ENCODE peak calls at places on chromosome 19, in five cellular contexts. S, Y, V, C and D are unnamed samples.
A peak's percentile ranks its signal among the peaks of the same experiment; 100 is the strongest.

GRCh38 chr19:39540333-39540673 is 342 bp upstream of the EID2 start:
- DNase-seq in S (no peak), Y (no peak), V (no peak), C (no peak), D (no peak)

GRCh38 chr19:18364826-18365528 is 21.0 kb upstream of the GDF15 start:
- DNase-seq in S (peak; percentile 15), Y (no peak), V (peak; percentile 85), C (peak; percentile 99), D (no peak)

GRCh38 chr19:46574533-46574932 is 26.6 kb upstream of the CALM3 start:
- DNase-seq in S (peak; percentile 68), Y (no peak), V (no peak), C (no peak), D (no peak)

GRCh38 chr19:30856376-30856775 is 484.2 kb downstream of the ZNF536 start:
- DNase-seq in S (no peak), Y (no peak), V (no peak), C (no peak), D (no peak)

GRCh38 chr19:10416380-10417257 is 3.7 kb upstream of the PDE4A start:
- DNase-seq in S (peak; percentile 97), Y (peak; percentile 92), V (peak; percentile 97), C (peak; percentile 50), D (peak; percentile 89)

GRCh38 chr19:17620696-17621095 is 65.2 kb downstream of the COLGALT1 start:
- DNase-seq in S (no peak), Y (no peak), V (no peak), C (no peak), D (no peak)

GRCh38 chr19:1171755-1172352 is 2.2 kb downstream of the SBNO2 start:
- DNase-seq in S (no peak), Y (no peak), V (peak; percentile 43), C (no peak), D (no peak)

GRCh38 chr19:6773323-6773931 is 919 bp downstream of the VAV1 start:
- DNase-seq in S (peak; percentile 89), Y (peak; percentile 74), V (no peak), C (no peak), D (peak; percentile 69)

GRCh38 chr19:1959928-1960589 is 19.1 kb downstream of the CSNK1G2 start:
- DNase-seq in S (no peak), Y (no peak), V (no peak), C (no peak), D (no peak)

GRCh38 chr19:3161453-3161852 is 17.1 kb upstream of the S1PR4 start:
- DNase-seq in S (no peak), Y (no peak), V (no peak), C (no peak), D (no peak)

GRCh38 chr19:34229721-34230120 is 24.6 kb upstream of the GARRE1 start:
- DNase-seq in S (no peak), Y (no peak), V (no peak), C (no peak), D (no peak)

GRCh38 chr19:6186435-6186834 is 51.0 kb downstream of the ACSBG2 start:
- DNase-seq in S (no peak), Y (no peak), V (no peak), C (no peak), D (no peak)

GRCh38 chr19:35213678-35214632 is 14.6 kb downstream of the FAM187B start:
- DNase-seq in S (peak; percentile 93), Y (no peak), V (peak; percentile 30), C (no peak), D (peak; percentile 27)

GRCh38 chr19:576768-577438 is 4.5 kb downstream of the BSG start:
- DNase-seq in S (no peak), Y (peak; percentile 50), V (no peak), C (no peak), D (no peak)

GRCh38 chr19:24140099-24140498 is 53.1 kb downstream of the ZNF254 start:
- DNase-seq in S (no peak), Y (no peak), V (no peak), C (peak; percentile 28), D (no peak)

GRCh38 chr19:45499196-45500180 is 1.2 kb downstream of the PPM1N start:
- DNase-seq in S (peak; percentile 86), Y (no peak), V (peak; percentile 67), C (no peak), D (peak; percentile 65)

GRCh38 chr19:3423183-3423829 is 56.9 kb downstream of the NFIC start:
- DNase-seq in S (no peak), Y (no peak), V (no peak), C (no peak), D (no peak)

GRCh38 chr19:5032101-5032967 is 63.4 kb downstream of the KDM4B start:
- DNase-seq in S (no peak), Y (no peak), V (no peak), C (no peak), D (no peak)

GRCh38 chr19:1407662-1408299 is 395 bp downstream of the DAZAP1 start:
- DNase-seq in S (no peak), Y (peak; percentile 74), V (peak; percentile 82), C (no peak), D (peak; percentile 67)

GRCh38 chr19:8445488-8446001 is 770 bp downstream of the HNRNPM start:
- DNase-seq in S (peak; percentile 53), Y (peak; percentile 78), V (peak; percentile 76), C (no peak), D (peak; percentile 47)

GRCh38 chr19:35135389-35135909 is 590 bp upstream of the LGI4 start:
- DNase-seq in S (peak; percentile 81), Y (peak; percentile 87), V (peak; percentile 84), C (peak; percentile 22), D (peak; percentile 89)

GRCh38 chr19:42412661-42413076 is 14.5 kb downstream of the LIPE start:
- DNase-seq in S (no peak), Y (peak; percentile 60), V (no peak), C (no peak), D (no peak)

GRCh38 chr19:41624515-41624914 is 2.4 kb downstream of the CEACAM4 start:
- DNase-seq in S (no peak), Y (no peak), V (no peak), C (no peak), D (no peak)

GRCh38 chr19:4910594-4911273 is 1.4 kb downstream of the UHRF1 start:
- DNase-seq in S (peak; percentile 44), Y (no peak), V (no peak), C (no peak), D (no peak)

GRCh38 chr19:11325544-11325943 is 13.9 kb downstream of the RAB3D start:
- DNase-seq in S (no peak), Y (no peak), V (no peak), C (no peak), D (no peak)

GRCh38 chr19:15113245-15114152 is 6.3 kb downstream of the SYDE1 start:
- DNase-seq in S (no peak), Y (peak; percentile 68), V (no peak), C (no peak), D (no peak)

GRCh38 chr19:38028913-38029565 is 122.0 kb downstream of the SIPA1L3 start:
- DNase-seq in S (no peak), Y (no peak), V (no peak), C (no peak), D (no peak)

GRCh38 chr19:46218160-46218559 is 11.4 kb upstream of the IGFL1 start:
- DNase-seq in S (peak; percentile 58), Y (no peak), V (no peak), C (no peak), D (peak; percentile 36)

GRCh38 chr19:16449330-16449961 is 22.3 kb downstream of the EPS15L1 start:
- DNase-seq in S (peak; percentile 72), Y (no peak), V (no peak), C (no peak), D (peak; percentile 61)

GRCh38 chr19:38571682-38572081 is 46.1 kb downstream of the MAP4K1 start:
- DNase-seq in S (no peak), Y (no peak), V (no peak), C (no peak), D (no peak)

DNA sequence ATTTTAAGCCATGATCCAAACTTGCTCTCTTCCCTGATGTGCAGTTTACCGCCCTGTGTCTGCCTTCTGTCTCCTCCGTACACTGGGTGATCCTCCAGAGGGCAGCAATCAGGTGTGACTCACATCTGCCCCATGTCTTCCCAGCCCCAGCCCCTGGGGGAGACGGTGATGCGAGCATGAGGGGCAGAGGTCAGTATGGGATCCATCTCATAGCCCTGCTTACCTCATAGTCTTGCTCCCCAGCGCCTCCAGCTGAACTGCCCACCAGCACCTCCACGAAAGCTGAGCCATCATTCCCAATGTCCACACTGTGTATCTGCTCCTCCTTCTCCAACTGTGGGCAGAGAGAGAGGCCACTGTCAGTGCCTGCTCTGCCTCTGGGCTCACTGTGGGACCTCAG is 14.6 kb downstream of the XRCC1 start:
- DNase-seq in S (peak; percentile 49), Y (no peak), V (no peak), C (no peak), D (no peak)
- TF ChIP-seq CTCF in S (peak; percentile 16), Y (no peak), V (no peak), C (no peak), D (no peak)

DNA sequence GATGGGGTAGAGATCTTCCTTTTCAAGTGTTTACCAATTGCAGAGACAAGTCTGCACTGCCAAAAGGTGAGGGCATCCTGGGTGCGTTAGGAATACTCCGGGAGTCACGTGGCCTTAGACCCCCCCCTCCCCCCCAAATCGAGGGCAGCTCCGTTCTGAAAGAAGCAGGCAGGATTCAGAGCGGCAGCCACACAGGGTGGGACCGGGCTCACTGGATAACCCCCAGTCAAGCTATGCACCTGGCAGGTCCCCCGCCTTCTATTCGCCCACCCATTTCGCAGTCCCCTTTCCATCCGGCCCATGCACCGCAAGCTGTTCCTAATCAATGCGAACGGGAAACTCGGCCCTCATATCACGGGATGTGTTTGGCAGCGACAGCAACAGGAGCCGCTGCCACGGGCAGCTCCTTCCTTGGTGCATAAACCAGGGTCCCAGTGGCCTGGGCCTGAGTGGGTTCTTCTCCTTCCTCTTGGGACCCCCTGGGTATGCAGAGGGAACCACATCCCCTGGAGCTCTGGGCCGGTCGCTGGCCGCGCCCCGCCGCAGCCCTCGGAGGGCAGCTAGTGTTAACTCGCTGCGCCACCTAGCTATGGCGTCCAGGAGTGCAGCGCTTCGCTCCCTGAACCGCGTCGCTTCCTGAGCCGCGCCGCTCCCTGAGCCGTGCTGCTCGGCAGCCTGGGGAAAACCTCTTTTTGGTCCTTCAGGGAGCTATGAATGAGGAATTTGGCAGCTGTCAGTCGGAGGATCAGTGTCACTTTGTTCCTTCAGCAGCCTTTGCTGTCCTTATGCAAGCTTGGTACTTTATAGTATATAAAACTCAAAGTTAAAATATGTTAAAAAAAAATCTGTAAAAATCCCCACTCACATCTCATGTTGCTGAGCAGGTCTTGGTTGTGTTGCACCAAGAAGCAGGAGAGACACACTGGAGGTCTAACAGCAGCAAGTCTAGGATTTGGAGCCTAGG is 41.4 kb downstream of the LYL1 start:
- DNase-seq in S (peak; percentile 88), Y (peak; percentile 93), V (peak; percentile 82), C (peak; percentile 54), D (peak; percentile 91)
- TF ChIP-seq CTCF in S (peak; percentile 98), Y (peak; percentile 99), V (peak; percentile 86), C (peak; percentile 96), D (peak; percentile 96)

DNA sequence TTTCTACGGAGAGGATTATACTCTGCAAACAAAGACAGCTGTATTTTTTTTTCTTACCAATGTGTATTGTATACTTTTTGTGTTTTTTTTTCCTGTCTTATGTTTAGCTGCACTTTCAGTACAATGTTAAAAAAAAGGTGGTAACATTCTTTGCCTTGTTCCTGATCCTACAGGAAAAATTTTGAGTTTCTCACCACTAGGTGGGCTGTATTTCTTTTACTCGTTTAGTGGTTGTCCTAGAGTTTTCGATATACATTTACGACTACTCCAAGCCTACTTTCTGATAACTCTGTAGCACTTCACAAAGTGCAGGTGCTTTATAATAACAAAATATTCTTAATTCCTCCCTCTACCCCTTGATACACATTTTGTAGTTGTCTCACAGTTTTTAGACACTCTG is 652.2 kb downstream of the UQCRFS1 start:
- DNase-seq in S (no peak), Y (no peak), V (no peak), C (no peak), D (no peak)
- TF ChIP-seq CTCF in S (no peak), Y (no peak), V (no peak), C (no peak), D (no peak)

GRCh38 chr19:19475845-19476828 is 39.2 kb downstream of the TSSK6 start:
- DNase-seq in S (no peak), Y (no peak), V (no peak), C (no peak), D (no peak)
- TF ChIP-seq CTCF in S (no peak), Y (peak; percentile 15), V (no peak), C (peak; percentile 69), D (peak; percentile 39)